ENCODE peak calls at places on chromosomes 7 and 10, in seven cellular contexts. U is transverse colon; Q is lung; V is nucleus accumbens; O is Daoy; N is pancreas; I is activated naive CD8-positive, alpha-beta T cell treated with anti-CD3 and anti-CD28 coated beads, Interleukin-2, amount 50 U/mL, for 24 hours. C is an unnamed sample.

GRCh38 chr10:129513312-129513711 is 46.3 kb downstream of the MGMT start:
- DNase-seq in U (no peak), N (no peak), V (no peak), O (no peak), Q (no peak), I (no peak), C (no peak)

GRCh38 chr7:33392143-33392542 is 262.8 kb downstream of the BBS9 start:
- DNase-seq in I (no peak), U (no peak), Q (no peak), V (no peak), O (no peak), N (no peak), C (no peak)

GRCh38 chr10:89869757-89870156 is 168.4 kb downstream of the KIF20B start:
- DNase-seq in V (no peak), I (no peak), O (no peak), N (no peak), Q (no peak), U (no peak), C (no peak)

GRCh38 chr10:43263551-43264323 is 3.1 kb downstream of the RASGEF1A start:
- DNase-seq in V (no peak), I (no peak), O (no peak), N (peak; percentile 73), Q (no peak), U (peak; percentile 5), C (no peak)

GRCh38 chr7:132061931-132062330 is 505.5 kb upstream of the PODXL start:
- DNase-seq in O (no peak), Q (no peak), I (no peak), N (no peak), V (no peak), U (no peak), C (no peak)

GRCh38 chr10:50527438-50528043 is 96.2 kb downstream of the SGMS1 start:
- DNase-seq in V (no peak), N (no peak), I (no peak), O (no peak), Q (no peak), U (no peak), C (no peak)

GRCh38 chr10:126439947-126440346 is 51.7 kb upstream of the ADAM12 start:
- DNase-seq in Q (no peak), U (no peak), O (peak; percentile 8), N (no peak), I (no peak), V (no peak), C (no peak)

GRCh38 chr10:125989791-125990190 is 93.4 kb downstream of the FANK1 start:
- DNase-seq in N (no peak), V (no peak), Q (no peak), O (no peak), U (no peak), I (no peak), C (no peak)

GRCh38 chr10:124732931-124733536 is 11.1 kb downstream of the FAM53B start:
- DNase-seq in Q (peak; percentile 79), N (no peak), O (peak; percentile 53), I (peak; percentile 58), V (no peak), U (peak; percentile 59), C (no peak)

GRCh38 chr7:144531181-144531580 is 127.7 kb upstream of the NOBOX start:
- DNase-seq in N (no peak), U (no peak), I (no peak), Q (no peak), V (no peak), O (no peak), C (no peak)